ENCODE peak calls at places on chromosomes 4 and X, in ten cellular contexts. V is activated gamma-delta T cell; I is OCI-LY7; T is endothelial cell of umbilical vein; X is right cardiac atrium; E is CD4-positive, alpha-beta memory T cell; P is T-helper 2 cell; Y is iPS-NIHi11; F is activated T-helper 1 cell treated with anti-CD3 and anti-CD28 coated beads, Interleukin-2, amount 50 U/mL, for 16 hours; G is Panc1. D is an unnamed sample.

GRCh38 chr4:110119880-110120279 is 78.5 kb downstream of the ELOVL6 start:
- DNase-seq in V (no peak), I (no peak), T (peak), X (no peak), E (no peak), P (no peak), Y (no peak), F (no peak), G (no peak), D (no peak)

GRCh38 chrX:139113682-139114081 is 402.2 kb upstream of the FGF13 start:
- DNase-seq in V (no peak), I (no peak), T (no peak), X (no peak), E (no peak), P (no peak), Y (no peak), F (no peak), G (no peak), D (no peak)

GRCh38 chr4:20421586-20421985 is 169.9 kb downstream of the SLIT2 start:
- DNase-seq in V (no peak), I (no peak), T (no peak), X (no peak), E (no peak), P (no peak), Y (no peak), F (no peak), G (no peak), D (no peak)

GRCh38 chr4:126697748-126698147 is 935.0 kb upstream of the INTU start:
- DNase-seq in V (no peak), I (no peak), T (peak), X (no peak), E (no peak), P (no peak), Y (no peak), F (no peak), G (no peak), D (no peak)

GRCh38 chr4:17577660-17578481 is 873 bp downstream of the LAP3 start:
- DNase-seq in V (no peak), I (peak), T (no peak), X (peak), E (peak), P (peak), Y (peak), F (no peak), G (no peak), D (peak)

GRCh38 chrX:121000589-121000988 is 15.0 kb upstream of the CT47A1 start:
- DNase-seq in V (no peak), I (peak), T (peak), X (no peak), E (no peak), P (peak), Y (no peak), F (no peak), G (no peak), D (no peak)

GRCh38 chrX:40279762-40280161 is 182.0 kb upstream of the BCOR start:
- DNase-seq in V (no peak), I (no peak), T (no peak), X (no peak), E (no peak), P (no peak), Y (no peak), F (no peak), G (no peak), D (no peak)

GRCh38 chrX:49999048-49999447 is 76.7 kb downstream of the CLCN5 start:
- DNase-seq in V (no peak), I (no peak), T (no peak), X (no peak), E (no peak), P (no peak), Y (no peak), F (no peak), G (no peak), D (no peak)

GRCh38 chrX:123476636-123477219 is 256.1 kb downstream of the THOC2 start:
- DNase-seq in V (no peak), I (no peak), T (no peak), X (no peak), E (no peak), P (no peak), Y (no peak), F (no peak), G (no peak), D (no peak)

D was measured in ascending aorta.